ENCODE peak calls at places on chromosomes 7 and 10, in seven cellular contexts. One of them, this sample, is unnamed.
A peak's percentile ranks its signal among the peaks of the same experiment; 100 is the strongest.

GRCh38 chr10:95395947-95396449 is 105.2 kb upstream of the PDLIM1 start:
- DNase-seq in GM23338: no peak
- DNase-seq in adrenal gland: no peak
- DNase-seq in mesendoderm: no peak
- DNase-seq in mammary epithelial cell: no peak
- DNase-seq in right lobe of liver: no peak
- DNase-seq in IMR-90: no peak
- DNase-seq in this sample: no peak

GRCh38 chr7:73827568-73828106 is 3.2 kb upstream of the CLDN4 start:
- DNase-seq in right lobe of liver: no peak
- DNase-seq in GM23338: peak; percentile 86
- DNase-seq in mammary epithelial cell: peak; percentile 70
- DNase-seq in adrenal gland: peak; percentile 71
- DNase-seq in IMR-90: no peak
- DNase-seq in mesendoderm: peak; percentile 67
- DNase-seq in this sample: no peak

GRCh38 chr7:1105189-1105588 is 17.3 kb downstream of the GPER1 start:
- DNase-seq in IMR-90: no peak
- DNase-seq in mesendoderm: no peak
- DNase-seq in adrenal gland: no peak
- DNase-seq in mammary epithelial cell: no peak
- DNase-seq in GM23338: no peak
- DNase-seq in right lobe of liver: no peak
- DNase-seq in this sample: no peak

GRCh38 chr7:19984231-19984632 is 210.8 kb upstream of the TMEM196 start:
- DNase-seq in adrenal gland: no peak
- DNase-seq in GM23338: peak; percentile 51
- DNase-seq in mammary epithelial cell: no peak
- DNase-seq in right lobe of liver: no peak
- DNase-seq in IMR-90: no peak
- DNase-seq in mesendoderm: peak; percentile 57
- DNase-seq in this sample: peak; percentile 10

GRCh38 chr7:25235471-25235870 is 7.2 kb upstream of the NPVF start:
- DNase-seq in adrenal gland: no peak
- DNase-seq in GM23338: no peak
- DNase-seq in mesendoderm: no peak
- DNase-seq in IMR-90: no peak
- DNase-seq in right lobe of liver: no peak
- DNase-seq in mammary epithelial cell: no peak
- DNase-seq in this sample: no peak

GRCh38 chr7:46809886-46810285 is 772.0 kb downstream of the TNS3 start:
- DNase-seq in adrenal gland: no peak
- DNase-seq in mammary epithelial cell: no peak
- DNase-seq in right lobe of liver: no peak
- DNase-seq in mesendoderm: no peak
- DNase-seq in IMR-90: no peak
- DNase-seq in GM23338: no peak
- DNase-seq in this sample: no peak

GRCh38 chr7:149607683-149608082 is 110.1 kb upstream of the ZNF746 start:
- DNase-seq in IMR-90: no peak
- DNase-seq in mesendoderm: no peak
- DNase-seq in mammary epithelial cell: no peak
- DNase-seq in adrenal gland: no peak
- DNase-seq in right lobe of liver: no peak
- DNase-seq in GM23338: no peak
- DNase-seq in this sample: no peak

GRCh38 chr10:8296090-8296741 is 241.7 kb downstream of the GATA3 start:
- DNase-seq in IMR-90: no peak
- DNase-seq in mesendoderm: peak; percentile 84
- DNase-seq in adrenal gland: no peak
- DNase-seq in right lobe of liver: no peak
- DNase-seq in GM23338: peak; percentile 61
- DNase-seq in mammary epithelial cell: no peak
- DNase-seq in this sample: no peak

GRCh38 chr7:74262639-74263398 is 8.6 kb upstream of the RFC2 start:
- DNase-seq in mesendoderm: no peak
- DNase-seq in GM23338: no peak
- DNase-seq in right lobe of liver: no peak
- DNase-seq in IMR-90: no peak
- DNase-seq in adrenal gland: no peak
- DNase-seq in mammary epithelial cell: no peak
- DNase-seq in this sample: no peak

GRCh38 chr10:69224862-69225657 is 4.9 kb downstream of the HKDC1 start:
- DNase-seq in IMR-90: no peak
- DNase-seq in mesendoderm: no peak
- DNase-seq in adrenal gland: no peak
- DNase-seq in mammary epithelial cell: peak; percentile 66
- DNase-seq in right lobe of liver: no peak
- DNase-seq in GM23338: no peak
- DNase-seq in this sample: no peak

GRCh38 chr7:17773289-17773626 is 167.0 kb downstream of the SNX13 start:
- DNase-seq in right lobe of liver: no peak
- DNase-seq in mesendoderm: no peak
- DNase-seq in adrenal gland: peak; percentile 24
- DNase-seq in IMR-90: peak; percentile 93
- DNase-seq in GM23338: no peak
- DNase-seq in mammary epithelial cell: peak; percentile 90
- DNase-seq in this sample: no peak

GRCh38 chr7:45267262-45267661 is 109.7 kb downstream of the RAMP3 start:
- DNase-seq in GM23338: peak; percentile 12
- DNase-seq in right lobe of liver: no peak
- DNase-seq in adrenal gland: no peak
- DNase-seq in mesendoderm: no peak
- DNase-seq in IMR-90: peak; percentile 4
- DNase-seq in mammary epithelial cell: peak; percentile 8
- DNase-seq in this sample: peak; percentile 13

GRCh38 chr10:44416021-44416758 is 31.3 kb upstream of the CXCL12 start:
- DNase-seq in right lobe of liver: no peak
- DNase-seq in IMR-90: no peak
- DNase-seq in GM23338: no peak
- DNase-seq in adrenal gland: no peak
- DNase-seq in mammary epithelial cell: no peak
- DNase-seq in mesendoderm: no peak
- DNase-seq in this sample: no peak
- H3K27me3 ChIP-seq in right lobe of liver: no peaks in the 10 kb centered on the region
- H3K27me3 ChIP-seq in IMR-90: peaks cover 42% of the 10 kb centered on the region
- H3K27me3 ChIP-seq in GM23338: no peaks in the 10 kb centered on the region
- H3K27me3 ChIP-seq in adrenal gland: no peaks in the 10 kb centered on the region
- H3K27me3 ChIP-seq in mammary epithelial cell: no peaks in the 10 kb centered on the region
- H3K27me3 ChIP-seq in mesendoderm: no peaks in the 10 kb centered on the region
- H3K27me3 ChIP-seq in this sample: no peaks in the 10 kb centered on the region

GRCh38 chr7:151453326-151453791 is 13.4 kb upstream of the CRYGN start:
- DNase-seq in right lobe of liver: no peak
- DNase-seq in mammary epithelial cell: no peak
- DNase-seq in IMR-90: no peak
- DNase-seq in adrenal gland: peak; percentile 10
- DNase-seq in mesendoderm: no peak
- DNase-seq in GM23338: no peak
- DNase-seq in this sample: no peak
- H3K27me3 ChIP-seq in right lobe of liver: no peaks in the 10 kb centered on the region
- H3K27me3 ChIP-seq in mammary epithelial cell: no peaks in the 10 kb centered on the region
- H3K27me3 ChIP-seq in IMR-90: no peaks in the 10 kb centered on the region
- H3K27me3 ChIP-seq in adrenal gland: no peaks in the 10 kb centered on the region
- H3K27me3 ChIP-seq in mesendoderm: no peaks in the 10 kb centered on the region
- H3K27me3 ChIP-seq in GM23338: no peaks in the 10 kb centered on the region
- H3K27me3 ChIP-seq in this sample: peaks cover 25% of the 10 kb centered on the region

DNA sequence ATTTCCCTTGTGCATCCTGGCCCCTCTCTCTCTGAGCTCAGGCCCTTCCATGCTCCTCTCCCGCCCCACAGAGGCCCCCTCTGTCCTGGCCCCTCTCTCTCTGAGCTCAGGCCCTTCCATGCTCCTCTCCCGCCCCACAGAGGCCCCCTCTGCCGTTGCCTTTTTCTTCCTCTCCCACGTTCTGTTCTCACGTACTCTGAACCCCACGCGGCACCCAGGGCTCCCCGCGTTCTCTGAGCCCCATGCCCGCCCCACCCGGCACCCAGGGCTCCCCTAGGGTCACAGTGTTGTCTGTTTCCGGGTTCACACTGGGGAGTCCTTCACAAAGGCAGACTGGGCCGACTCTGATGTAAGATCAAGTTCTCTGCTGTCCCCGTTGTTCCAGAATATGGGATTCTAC is 336.8 kb downstream of the DNAJB6 start:
- DNase-seq in GM23338: no peak
- DNase-seq in mammary epithelial cell: no peak
- DNase-seq in right lobe of liver: no peak
- DNase-seq in IMR-90: no peak
- DNase-seq in mesendoderm: no peak
- DNase-seq in adrenal gland: no peak
- DNase-seq in this sample: no peak
- H3K27me3 ChIP-seq in GM23338: peaks cover 2% of the 10 kb centered on the region
- H3K27me3 ChIP-seq in mammary epithelial cell: peaks cover 2% of the 10 kb centered on the region
- H3K27me3 ChIP-seq in right lobe of liver: no peaks in the 10 kb centered on the region
- H3K27me3 ChIP-seq in IMR-90: no peaks in the 10 kb centered on the region
- H3K27me3 ChIP-seq in mesendoderm: no peaks in the 10 kb centered on the region
- H3K27me3 ChIP-seq in adrenal gland: peaks cover 7% of the 10 kb centered on the region
- H3K27me3 ChIP-seq in this sample: no peaks in the 10 kb centered on the region

GRCh38 chr7:9328296-9328695 is 894.9 kb downstream of the NXPH1 start:
- DNase-seq in IMR-90: no peak
- DNase-seq in adrenal gland: no peak
- DNase-seq in mammary epithelial cell: no peak
- DNase-seq in right lobe of liver: no peak
- DNase-seq in mesendoderm: no peak
- DNase-seq in GM23338: no peak
- DNase-seq in this sample: no peak
- H3K27me3 ChIP-seq in IMR-90: no peaks in the 10 kb centered on the region
- H3K27me3 ChIP-seq in adrenal gland: no peaks in the 10 kb centered on the region
- H3K27me3 ChIP-seq in mammary epithelial cell: no peaks in the 10 kb centered on the region
- H3K27me3 ChIP-seq in right lobe of liver: no peaks in the 10 kb centered on the region
- H3K27me3 ChIP-seq in mesendoderm: no peaks in the 10 kb centered on the region
- H3K27me3 ChIP-seq in GM23338: no peaks in the 10 kb centered on the region
- H3K27me3 ChIP-seq in this sample: no peaks in the 10 kb centered on the region

GRCh38 chr7:150753826-150754603 is 16.8 kb downstream of the GIMAP5 start:
- DNase-seq in mammary epithelial cell: peak; percentile 27
- DNase-seq in IMR-90: no peak
- DNase-seq in GM23338: peak; percentile 60
- DNase-seq in mesendoderm: peak; percentile 48
- DNase-seq in adrenal gland: no peak
- DNase-seq in right lobe of liver: no peak
- DNase-seq in this sample: no peak
- H3K27me3 ChIP-seq in mammary epithelial cell: no peaks in the 10 kb centered on the region
- H3K27me3 ChIP-seq in IMR-90: no peaks in the 10 kb centered on the region
- H3K27me3 ChIP-seq in GM23338: peaks cover 33% of the 10 kb centered on the region
- H3K27me3 ChIP-seq in mesendoderm: peaks cover 1% of the 10 kb centered on the region
- H3K27me3 ChIP-seq in adrenal gland: peaks cover 2% of the 10 kb centered on the region
- H3K27me3 ChIP-seq in right lobe of liver: no peaks in the 10 kb centered on the region
- H3K27me3 ChIP-seq in this sample: no peaks in the 10 kb centered on the region

GRCh38 chr7:27103489-27104226 is 1.2 kb upstream of the HOXA2 start:
- DNase-seq in mammary epithelial cell: peak; percentile 63
- DNase-seq in GM23338: no peak
- DNase-seq in right lobe of liver: no peak
- DNase-seq in adrenal gland: peak; percentile 27
- DNase-seq in IMR-90: peak; percentile 44
- DNase-seq in mesendoderm: no peak
- DNase-seq in this sample: no peak

GRCh38 chr7:27105161-27106122 is 3.0 kb upstream of the HOXA2 start:
- DNase-seq in right lobe of liver: no peak
- DNase-seq in IMR-90: peak; percentile 45
- DNase-seq in mesendoderm: no peak
- DNase-seq in GM23338: no peak
- DNase-seq in adrenal gland: no peak
- DNase-seq in mammary epithelial cell: peak; percentile 16
- DNase-seq in this sample: no peak

GRCh38 chr7:27106181-27106905 is 3.9 kb upstream of the HOXA2 start:
- DNase-seq in right lobe of liver: peak; percentile 33
- DNase-seq in adrenal gland: peak; percentile 26
- DNase-seq in IMR-90: peak; percentile 58
- DNase-seq in GM23338: peak; percentile 80
- DNase-seq in mesendoderm: peak; percentile 70
- DNase-seq in mammary epithelial cell: peak; percentile 58
- DNase-seq in this sample: no peak

GRCh38 chr7:27102578-27103442 is at the start of gene HOXA2:
- DNase-seq in adrenal gland: peak; percentile 49
- DNase-seq in IMR-90: peak; percentile 91
- DNase-seq in GM23338: no peak
- DNase-seq in mammary epithelial cell: peak; percentile 80
- DNase-seq in mesendoderm: no peak
- DNase-seq in right lobe of liver: no peak
- DNase-seq in this sample: no peak

DNA sequence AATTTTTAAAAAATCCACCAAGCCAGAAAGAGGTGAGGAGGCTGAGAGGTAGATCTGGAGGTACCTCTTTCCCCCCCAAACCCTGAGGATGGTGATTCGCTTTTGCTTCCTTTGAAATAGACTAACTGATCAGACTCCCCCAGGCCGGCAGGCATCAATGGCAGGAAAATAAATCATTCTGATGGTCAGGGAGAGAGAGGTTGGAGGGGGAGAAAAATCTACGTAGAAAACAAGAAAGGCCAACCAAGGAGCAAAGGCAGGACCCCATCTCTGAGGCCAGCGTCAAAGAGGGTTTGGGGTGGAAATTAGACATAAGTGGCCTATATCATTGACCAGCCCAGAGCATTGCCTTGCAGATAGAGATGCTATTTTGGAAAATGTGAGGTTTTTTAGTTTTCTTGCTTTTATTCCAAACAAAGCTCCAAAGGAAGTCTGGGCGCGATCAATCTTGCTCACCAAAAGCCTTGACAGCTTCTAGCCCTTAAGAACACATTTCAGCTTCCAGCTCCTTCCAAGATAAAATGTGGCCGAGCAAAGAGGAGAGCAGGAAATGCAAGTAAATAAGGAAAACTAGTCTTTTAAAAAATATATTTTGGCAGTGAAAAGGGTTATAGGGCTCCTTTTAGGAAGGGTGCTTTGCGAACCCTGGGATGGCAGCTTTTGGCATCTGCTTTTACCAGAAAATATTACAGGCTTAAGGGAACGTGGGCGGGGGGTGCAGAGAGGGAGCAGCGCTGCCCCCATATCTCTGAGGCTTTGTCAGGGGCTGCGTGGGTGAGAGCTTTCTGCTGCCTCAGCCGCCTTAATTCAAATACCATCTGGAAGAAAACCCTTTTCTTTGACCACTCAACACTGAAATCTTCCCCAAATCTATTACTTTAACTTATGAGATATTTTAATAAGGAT is 2.0 kb upstream of the HOXA2 start:
- DNase-seq in mammary epithelial cell: no peak
- DNase-seq in right lobe of liver: no peak
- DNase-seq in IMR-90: peak; percentile 78
- DNase-seq in mesendoderm: no peak
- DNase-seq in GM23338: no peak
- DNase-seq in adrenal gland: peak; percentile 39
- DNase-seq in this sample: no peak
- H3K27me3 ChIP-seq in mammary epithelial cell: no peaks in the 10 kb centered on the region
- H3K27me3 ChIP-seq in right lobe of liver: no peaks in the 10 kb centered on the region
- H3K27me3 ChIP-seq in IMR-90: no peaks in the 10 kb centered on the region
- H3K27me3 ChIP-seq in mesendoderm: peaks cover 87% of the 10 kb centered on the region
- H3K27me3 ChIP-seq in GM23338: peaks cover 100% of the 10 kb centered on the region
- H3K27me3 ChIP-seq in adrenal gland: no peaks in the 10 kb centered on the region
- H3K27me3 ChIP-seq in this sample: no peaks in the 10 kb centered on the region

DNA sequence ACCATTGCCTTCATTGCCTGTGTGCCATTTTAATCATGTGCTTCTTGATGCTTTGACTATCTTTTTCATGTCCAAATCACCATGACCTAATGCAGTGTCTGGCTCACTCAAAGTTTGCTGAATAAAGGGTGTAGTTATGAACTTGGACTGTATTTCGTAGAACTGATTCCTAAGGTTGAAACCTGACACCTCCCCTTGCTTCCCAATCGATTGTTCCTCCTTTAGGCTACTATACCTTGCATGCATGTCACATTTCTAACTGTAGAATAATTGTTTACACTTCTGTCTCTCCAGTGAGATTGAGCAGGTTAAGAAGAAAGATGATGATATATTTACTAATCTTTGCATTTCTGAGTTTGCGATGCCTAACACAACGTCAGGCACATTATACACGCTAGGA is 41.0 kb upstream of the CDK1 start:
- DNase-seq in IMR-90: no peak
- DNase-seq in right lobe of liver: no peak
- DNase-seq in adrenal gland: no peak
- DNase-seq in mesendoderm: no peak
- DNase-seq in GM23338: peak; percentile 13
- DNase-seq in mammary epithelial cell: no peak
- DNase-seq in this sample: no peak
- H3K27me3 ChIP-seq in IMR-90: peaks cover 43% of the 10 kb centered on the region
- H3K27me3 ChIP-seq in right lobe of liver: no peaks in the 10 kb centered on the region
- H3K27me3 ChIP-seq in adrenal gland: peaks cover 33% of the 10 kb centered on the region
- H3K27me3 ChIP-seq in mesendoderm: no peaks in the 10 kb centered on the region
- H3K27me3 ChIP-seq in GM23338: peaks cover 5% of the 10 kb centered on the region
- H3K27me3 ChIP-seq in mammary epithelial cell: no peaks in the 10 kb centered on the region
- H3K27me3 ChIP-seq in this sample: no peaks in the 10 kb centered on the region

This sample was measured in foreskin keratinocyte.